ENCODE peak calls at places on chromosomes 11 and 22, in nine cellular contexts. One of them, this sample, is unnamed.

GRCh38 chr11:27807594-27807993 is 107.3 kb upstream of the BDNF start:
- DNase-seq in tibial artery: no peak
- DNase-seq in fibroblast of lung: peak
- DNase-seq in neural progenitor cell: no peak
- DNase-seq in GM12865: no peak
- DNase-seq in fibroblast of villous mesenchyme: peak
- DNase-seq in fibroblast of pulmonary artery: peak
- DNase-seq in IMR-90: peak
- DNase-seq in A549: peak
- DNase-seq in this sample: peak

GRCh38 chr11:32374261-32374711 is 61.1 kb downstream of the WT1 start:
- DNase-seq in tibial artery: no peak
- DNase-seq in fibroblast of lung: no peak
- DNase-seq in neural progenitor cell: peak
- DNase-seq in GM12865: peak
- DNase-seq in fibroblast of pulmonary artery: peak
- DNase-seq in fibroblast of villous mesenchyme: peak
- DNase-seq in A549: peak
- DNase-seq in IMR-90: peak
- DNase-seq in this sample: peak

GRCh38 chr11:72721689-72722049 is 30.5 kb downstream of the ARAP1 start:
- DNase-seq in IMR-90: no peak
- DNase-seq in tibial artery: no peak
- DNase-seq in fibroblast of pulmonary artery: peak
- DNase-seq in fibroblast of villous mesenchyme: peak
- DNase-seq in neural progenitor cell: no peak
- DNase-seq in fibroblast of lung: no peak
- DNase-seq in GM12865: peak
- DNase-seq in A549: no peak
- DNase-seq in this sample: peak

GRCh38 chr11:68099474-68100405 is 21.4 kb downstream of the CHKA start:
- DNase-seq in fibroblast of villous mesenchyme: peak
- DNase-seq in neural progenitor cell: no peak
- DNase-seq in fibroblast of pulmonary artery: peak
- DNase-seq in fibroblast of lung: peak
- DNase-seq in IMR-90: no peak
- DNase-seq in GM12865: peak
- DNase-seq in A549: no peak
- DNase-seq in tibial artery: no peak
- DNase-seq in this sample: no peak

GRCh38 chr11:13889566-13890214 is 72.8 kb upstream of the SPON1 start:
- DNase-seq in neural progenitor cell: no peak
- DNase-seq in fibroblast of villous mesenchyme: no peak
- DNase-seq in tibial artery: no peak
- DNase-seq in IMR-90: no peak
- DNase-seq in A549: no peak
- DNase-seq in GM12865: no peak
- DNase-seq in fibroblast of pulmonary artery: no peak
- DNase-seq in fibroblast of lung: no peak
- DNase-seq in this sample: no peak

GRCh38 chr11:60854140-60854846 is 1.5 kb downstream of the PTGDR2 start:
- DNase-seq in tibial artery: no peak
- DNase-seq in fibroblast of lung: no peak
- DNase-seq in fibroblast of villous mesenchyme: no peak
- DNase-seq in IMR-90: no peak
- DNase-seq in A549: no peak
- DNase-seq in GM12865: no peak
- DNase-seq in fibroblast of pulmonary artery: no peak
- DNase-seq in neural progenitor cell: no peak
- DNase-seq in this sample: no peak

GRCh38 chr22:25495286-25495685 is 69.2 kb upstream of the GRK3 start:
- DNase-seq in tibial artery: no peak
- DNase-seq in neural progenitor cell: no peak
- DNase-seq in fibroblast of lung: no peak
- DNase-seq in GM12865: no peak
- DNase-seq in A549: no peak
- DNase-seq in fibroblast of pulmonary artery: peak
- DNase-seq in fibroblast of villous mesenchyme: no peak
- DNase-seq in IMR-90: peak
- DNase-seq in this sample: no peak

GRCh38 chr11:2837096-2837601 is 48.4 kb downstream of the CDKN1C start:
- DNase-seq in A549: peak
- DNase-seq in IMR-90: peak
- DNase-seq in tibial artery: peak
- DNase-seq in GM12865: no peak
- DNase-seq in fibroblast of lung: no peak
- DNase-seq in fibroblast of villous mesenchyme: peak
- DNase-seq in neural progenitor cell: peak
- DNase-seq in fibroblast of pulmonary artery: peak
- DNase-seq in this sample: no peak

GRCh38 chr11:127259118-127259517 is 258.5 kb upstream of the KIRREL3 start:
- DNase-seq in fibroblast of pulmonary artery: no peak
- DNase-seq in fibroblast of villous mesenchyme: no peak
- DNase-seq in IMR-90: no peak
- DNase-seq in A549: no peak
- DNase-seq in neural progenitor cell: no peak
- DNase-seq in GM12865: no peak
- DNase-seq in tibial artery: no peak
- DNase-seq in fibroblast of lung: no peak
- DNase-seq in this sample: no peak

GRCh38 chr11:26951849-26952515 is 41.9 kb upstream of the FIBIN start:
- DNase-seq in fibroblast of lung: peak
- DNase-seq in neural progenitor cell: no peak
- DNase-seq in tibial artery: no peak
- DNase-seq in fibroblast of villous mesenchyme: peak
- DNase-seq in fibroblast of pulmonary artery: no peak
- DNase-seq in IMR-90: no peak
- DNase-seq in A549: no peak
- DNase-seq in GM12865: no peak
- DNase-seq in this sample: no peak

GRCh38 chr22:22043296-22044078 is 60.9 kb upstream of the TOP3B start:
- DNase-seq in fibroblast of pulmonary artery: no peak
- DNase-seq in IMR-90: no peak
- DNase-seq in fibroblast of lung: no peak
- DNase-seq in A549: no peak
- DNase-seq in tibial artery: no peak
- DNase-seq in fibroblast of villous mesenchyme: no peak
- DNase-seq in neural progenitor cell: no peak
- DNase-seq in GM12865: peak
- DNase-seq in this sample: no peak

GRCh38 chr11:132866783-132867545 is 665.3 kb downstream of the OPCML start:
- DNase-seq in fibroblast of villous mesenchyme: no peak
- DNase-seq in A549: no peak
- DNase-seq in neural progenitor cell: no peak
- DNase-seq in IMR-90: peak
- DNase-seq in tibial artery: no peak
- DNase-seq in GM12865: no peak
- DNase-seq in fibroblast of pulmonary artery: no peak
- DNase-seq in fibroblast of lung: peak
- DNase-seq in this sample: no peak

GRCh38 chr11:6387811-6388599 is 2.3 kb upstream of the SMPD1 start:
- DNase-seq in fibroblast of lung: peak
- DNase-seq in IMR-90: peak
- DNase-seq in GM12865: no peak
- DNase-seq in tibial artery: no peak
- DNase-seq in fibroblast of pulmonary artery: peak
- DNase-seq in fibroblast of villous mesenchyme: peak
- DNase-seq in A549: peak
- DNase-seq in neural progenitor cell: no peak
- DNase-seq in this sample: peak

GRCh38 chr11:65559535-65559934 is 1.4 kb upstream of the LTBP3 start:
- DNase-seq in GM12865: no peak
- DNase-seq in IMR-90: no peak
- DNase-seq in fibroblast of lung: no peak
- DNase-seq in fibroblast of pulmonary artery: no peak
- DNase-seq in neural progenitor cell: no peak
- DNase-seq in tibial artery: no peak
- DNase-seq in A549: no peak
- DNase-seq in fibroblast of villous mesenchyme: no peak
- DNase-seq in this sample: no peak

DNA sequence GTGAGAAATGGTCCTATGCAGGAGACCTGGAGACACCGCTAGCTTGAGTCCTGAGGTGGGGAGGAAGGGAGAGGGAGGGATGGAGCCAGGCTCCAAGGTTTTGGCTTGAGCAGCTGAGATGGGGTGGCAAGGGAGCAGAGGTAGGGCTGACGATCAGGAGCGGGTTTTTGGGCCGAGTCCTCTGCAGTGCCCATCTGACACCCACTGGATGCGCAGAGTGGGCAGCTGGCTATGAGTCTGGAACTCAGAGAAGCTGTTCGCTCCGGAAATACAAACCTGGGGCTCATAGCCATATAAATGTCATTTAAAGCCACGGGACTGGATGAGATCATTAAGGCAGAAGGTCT is 450 bp upstream of the MAFF start:
- DNase-seq in fibroblast of pulmonary artery: no peak
- DNase-seq in A549: no peak
- DNase-seq in fibroblast of lung: no peak
- DNase-seq in GM12865: no peak
- DNase-seq in fibroblast of villous mesenchyme: no peak
- DNase-seq in IMR-90: no peak
- DNase-seq in tibial artery: no peak
- DNase-seq in neural progenitor cell: peak
- DNase-seq in this sample: no peak
- H3K4me3 ChIP-seq in fibroblast of pulmonary artery: peak
- H3K4me3 ChIP-seq in A549: peak
- H3K4me3 ChIP-seq in fibroblast of lung: peak
- H3K4me3 ChIP-seq in GM12865: peak
- H3K4me3 ChIP-seq in fibroblast of villous mesenchyme: peak
- H3K4me3 ChIP-seq in IMR-90: peak
- H3K4me3 ChIP-seq in tibial artery: peak
- H3K4me3 ChIP-seq in neural progenitor cell: peak
- H3K4me3 ChIP-seq in this sample: peak

GRCh38 chr11:116925050-116925449 is 87.6 kb upstream of the APOA1 start:
- DNase-seq in fibroblast of lung: no peak
- DNase-seq in IMR-90: no peak
- DNase-seq in fibroblast of villous mesenchyme: no peak
- DNase-seq in GM12865: peak
- DNase-seq in tibial artery: no peak
- DNase-seq in A549: no peak
- DNase-seq in fibroblast of pulmonary artery: no peak
- DNase-seq in neural progenitor cell: peak
- DNase-seq in this sample: no peak
- TF ChIP-seq CTCF in fibroblast of lung: no peak
- TF ChIP-seq CTCF in IMR-90: no peak
- TF ChIP-seq CTCF in fibroblast of villous mesenchyme: no peak
- TF ChIP-seq CTCF in GM12865: no peak
- TF ChIP-seq CTCF in tibial artery: no peak
- TF ChIP-seq CTCF in A549: no peak
- TF ChIP-seq CTCF in fibroblast of pulmonary artery: no peak
- TF ChIP-seq CTCF in neural progenitor cell: no peak
- TF ChIP-seq CTCF in this sample: no peak

GRCh38 chr22:20584872-20585639 is 77.6 kb downstream of the MED15 start:
- DNase-seq in fibroblast of villous mesenchyme: no peak
- DNase-seq in tibial artery: no peak
- DNase-seq in neural progenitor cell: no peak
- DNase-seq in IMR-90: no peak
- DNase-seq in fibroblast of pulmonary artery: no peak
- DNase-seq in A549: no peak
- DNase-seq in fibroblast of lung: peak
- DNase-seq in GM12865: no peak
- DNase-seq in this sample: no peak
- H3K4me3 ChIP-seq in fibroblast of villous mesenchyme: no peak
- H3K4me3 ChIP-seq in tibial artery: no peak
- H3K4me3 ChIP-seq in neural progenitor cell: no peak
- H3K4me3 ChIP-seq in IMR-90: no peak
- H3K4me3 ChIP-seq in fibroblast of pulmonary artery: no peak
- H3K4me3 ChIP-seq in A549: no peak
- H3K4me3 ChIP-seq in fibroblast of lung: no peak
- H3K4me3 ChIP-seq in GM12865: no peak
- H3K4me3 ChIP-seq in this sample: no peak

DNA sequence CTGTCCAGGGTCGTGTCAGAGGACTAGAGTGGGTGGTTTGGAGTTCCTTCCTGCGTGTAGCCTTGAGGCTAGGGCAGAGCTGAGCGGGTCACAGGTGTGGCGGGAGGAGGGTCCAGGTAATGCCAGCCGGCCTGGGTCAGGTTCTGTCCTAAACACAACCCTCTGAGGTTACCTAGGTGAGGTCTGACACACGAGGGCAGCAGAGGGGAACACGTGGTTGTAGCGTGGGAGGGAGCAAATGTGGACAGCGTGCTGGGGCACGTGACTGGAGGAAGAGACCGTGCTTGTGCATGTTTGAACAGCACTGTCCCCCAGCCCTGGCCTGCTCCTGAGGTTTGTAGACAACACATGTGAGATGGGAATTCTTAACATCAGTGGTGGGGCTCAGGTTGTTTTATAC is 13.1 kb downstream of the MOV10L1 start:
- DNase-seq in fibroblast of lung: no peak
- DNase-seq in A549: peak
- DNase-seq in fibroblast of pulmonary artery: no peak
- DNase-seq in fibroblast of villous mesenchyme: no peak
- DNase-seq in GM12865: peak
- DNase-seq in tibial artery: no peak
- DNase-seq in IMR-90: no peak
- DNase-seq in neural progenitor cell: no peak
- DNase-seq in this sample: no peak
- TF ChIP-seq CTCF in fibroblast of lung: no peak
- TF ChIP-seq CTCF in A549: no peak
- TF ChIP-seq CTCF in fibroblast of pulmonary artery: no peak
- TF ChIP-seq CTCF in fibroblast of villous mesenchyme: no peak
- TF ChIP-seq CTCF in GM12865: no peak
- TF ChIP-seq CTCF in tibial artery: no peak
- TF ChIP-seq CTCF in IMR-90: no peak
- TF ChIP-seq CTCF in neural progenitor cell: no peak
- TF ChIP-seq CTCF in this sample: no peak

This sample was measured in fibroblast of mammary gland.